ENCODE peak calls at places on chromosomes 11 and 22, in nine cellular contexts. O is psoas muscle, U is left lung, J is neural crest cell, P is hepatocyte, V is astrocyte of the spinal cord, H is dorsolateral prefrontal cortex, Y is omental fat pad, Q is fibroblast of the aortic adventitia. L is an unnamed sample.

GRCh38 chr11:79431535-79431934 is 9.3 kb downstream of the TENM4 start:
- DNase-seq in H (no peak), P (no peak), J (no peak), U (no peak), Y (no peak), Q (peak; percentile 66), O (no peak), V (peak; percentile 59), L (no peak)

GRCh38 chr11:35735903-35736302 is 73.3 kb downstream of the TRIM44 start:
- DNase-seq in O (no peak), U (no peak), Y (no peak), H (no peak), J (no peak), V (no peak), P (no peak), Q (no peak), L (no peak)

GRCh38 chr22:39699631-39700348 is 129.2 kb downstream of the CACNA1I start:
- DNase-seq in O (no peak), V (no peak), U (no peak), P (no peak), J (peak; percentile 38), Q (no peak), H (no peak), Y (no peak), L (no peak)

GRCh38 chr11:32161293-32161692 is 70.4 kb downstream of the RCN1 start:
- DNase-seq in Y (no peak), H (no peak), U (no peak), P (no peak), V (no peak), J (no peak), O (no peak), Q (no peak), L (no peak)

GRCh38 chr11:112655386-112655785 is 305.8 kb upstream of the NCAM1 start:
- DNase-seq in P (peak; percentile 44), O (peak; percentile 91), Q (peak; percentile 97), V (peak; percentile 62), H (peak; percentile 78), Y (no peak), U (peak; percentile 52), J (no peak), L (no peak)

GRCh38 chr11:95715777-95716241 is 73.8 kb downstream of the FAM76B start:
- DNase-seq in Q (peak; percentile 38), O (no peak), H (no peak), P (no peak), V (peak; percentile 66), J (no peak), Y (no peak), U (no peak), L (no peak)

GRCh38 chr11:1382429-1382828 is 7.3 kb upstream of the BRSK2 start:
- DNase-seq in Q (no peak), P (no peak), Y (no peak), H (no peak), O (no peak), J (no peak), U (no peak), V (no peak), L (no peak)

GRCh38 chr22:19869497-19870152 is 15.0 kb upstream of the GNB1L start:
- DNase-seq in Q (no peak), Y (no peak), O (peak; percentile 30), V (no peak), P (no peak), U (no peak), J (no peak), H (peak; percentile 30), L (peak; percentile 7)

GRCh38 chr11:47507016-47507631 is 45.8 kb downstream of the CELF1 start:
- DNase-seq in Y (no peak), Q (peak; percentile 44), P (no peak), J (no peak), O (no peak), U (no peak), V (no peak), H (no peak), L (no peak)

GRCh38 chr11:102829671-102830070 is 13.7 kb downstream of the MMP3 start:
- DNase-seq in J (no peak), Q (no peak), H (no peak), U (no peak), O (no peak), V (no peak), Y (no peak), P (no peak), L (no peak)

GRCh38 chr11:68399916-68400315 is 60.6 kb upstream of the PPP6R3 start:
- DNase-seq in J (no peak), U (no peak), Y (no peak), H (no peak), P (no peak), O (peak; percentile 56), Q (no peak), V (no peak), L (no peak)

GRCh38 chr22:44067901-44068300 is 43.8 kb downstream of the PARVB start:
- DNase-seq in H (no peak), V (no peak), Q (no peak), O (no peak), U (no peak), P (no peak), J (no peak), Y (no peak), L (no peak)

GRCh38 chr22:44063462-44064371 is 39.6 kb downstream of the PARVB start:
- DNase-seq in Y (no peak), Q (no peak), V (no peak), U (no peak), H (no peak), O (peak; percentile 73), J (no peak), P (no peak), L (no peak)

GRCh38 chr22:44068422-44069191 is 44.5 kb downstream of the PARVB start:
- DNase-seq in H (no peak), O (no peak), V (no peak), Q (no peak), J (no peak), P (no peak), U (peak; percentile 58), Y (no peak), L (no peak)

GRCh38 chr22:44070029-44070428 is 45.9 kb downstream of the PARVB start:
- DNase-seq in Q (no peak), U (no peak), H (no peak), V (no peak), O (no peak), J (no peak), P (no peak), Y (no peak), L (no peak)

GRCh38 chr22:44067033-44067432 is 42.9 kb downstream of the PARVB start:
- DNase-seq in Y (no peak), H (no peak), O (no peak), Q (no peak), V (no peak), P (no peak), U (no peak), J (no peak), L (no peak)
- TF ChIP-seq CTCF in Y (no peak), H (no peak), O (no peak), Q (no peak), V (no peak), P (no peak), U (no peak), J (no peak), L (no peak)

DNA sequence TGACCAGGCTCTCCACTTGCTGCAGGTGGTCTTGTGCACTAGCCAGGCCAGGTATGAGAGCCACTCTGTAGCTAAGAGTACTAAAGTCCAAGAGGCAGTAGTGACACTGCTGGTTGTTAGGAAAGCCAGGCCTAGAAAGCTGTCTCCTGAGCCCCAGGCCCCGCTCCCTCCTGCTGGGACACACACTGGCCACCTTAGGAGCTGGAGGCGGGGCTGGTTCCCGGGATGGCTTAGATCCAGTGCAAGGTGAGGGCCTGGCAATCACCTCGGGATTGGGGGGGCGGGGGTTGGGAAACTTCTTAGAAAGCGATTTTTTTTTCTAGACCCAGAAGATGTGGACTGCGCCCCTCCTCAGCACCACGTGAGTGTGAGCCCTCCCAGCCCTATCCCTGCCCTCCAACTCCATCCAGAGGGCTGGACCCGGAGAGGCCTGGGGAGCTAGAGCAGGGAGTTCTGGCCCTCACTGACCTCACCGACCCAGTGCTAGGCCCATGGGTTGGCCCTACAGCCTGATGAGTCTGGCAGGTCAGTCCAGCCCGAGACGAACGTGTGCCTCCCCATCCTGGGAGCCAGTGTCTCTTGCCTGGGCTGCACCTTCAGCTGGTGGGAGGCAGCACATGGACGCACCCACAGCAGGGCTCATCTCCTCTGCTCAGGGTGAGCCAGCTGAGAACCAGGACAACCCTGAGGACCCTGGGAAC is 18.1 kb downstream of the SLC37A2 start:
- DNase-seq in Q (no peak), V (no peak), U (no peak), Y (no peak), O (no peak), J (no peak), P (no peak), H (no peak), L (no peak)
- TF ChIP-seq CTCF in Q (no peak), V (no peak), U (no peak), Y (no peak), O (no peak), J (no peak), P (no peak), H (no peak), L (no peak)

DNA sequence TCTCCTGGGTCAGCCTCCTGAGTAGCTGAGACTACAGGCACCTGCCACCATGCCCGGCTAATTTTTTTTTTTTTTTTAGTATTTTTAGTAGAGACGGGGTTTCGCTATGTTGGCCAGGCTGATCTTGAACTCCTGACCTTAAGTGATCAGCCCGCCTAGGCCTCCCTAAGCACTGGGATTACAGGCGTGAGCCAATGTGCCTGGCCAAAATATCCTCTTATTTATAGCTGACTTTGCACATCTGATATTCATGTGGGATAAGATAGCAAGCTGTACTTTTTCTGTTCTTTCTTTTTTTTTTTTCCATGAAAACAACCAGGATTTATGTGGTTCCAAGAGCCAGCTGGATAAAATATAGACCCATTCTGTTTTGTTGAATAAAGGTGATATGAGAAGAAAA is 12.1 kb upstream of the XBP1 start:
- DNase-seq in P (no peak), O (no peak), V (no peak), J (no peak), H (no peak), U (no peak), Y (no peak), Q (no peak), L (no peak)
- TF ChIP-seq CTCF in P (no peak), O (no peak), V (no peak), J (no peak), H (no peak), U (no peak), Y (no peak), Q (no peak), L (no peak)

GRCh38 chr11:120147950-120148270 is 10.0 kb upstream of the TRIM29 start:
- DNase-seq in Q (no peak), U (no peak), Y (no peak), V (no peak), O (no peak), P (no peak), J (no peak), H (no peak), L (no peak)

GRCh38 chr11:120149246-120149645 is 11.3 kb upstream of the TRIM29 start:
- DNase-seq in J (no peak), P (no peak), Y (no peak), U (no peak), V (no peak), Q (no peak), O (no peak), H (no peak), L (no peak)

GRCh38 chr11:120142072-120142423 is 4.1 kb upstream of the TRIM29 start:
- DNase-seq in V (no peak), H (no peak), Y (no peak), P (no peak), O (no peak), J (no peak), Q (no peak), U (no peak), L (no peak)

GRCh38 chr11:120147094-120147949 is 9.4 kb upstream of the TRIM29 start:
- DNase-seq in Q (no peak), P (peak; percentile 5), U (no peak), V (no peak), H (no peak), Y (no peak), J (no peak), O (no peak), L (no peak)

GRCh38 chr11:120146413-120147093 is 8.6 kb upstream of the TRIM29 start:
- DNase-seq in Y (no peak), P (no peak), Q (no peak), V (no peak), H (no peak), O (no peak), U (no peak), J (no peak), L (peak; percentile 35)
- TF ChIP-seq CTCF in Y (no peak), P (no peak), Q (no peak), V (no peak), H (no peak), O (no peak), U (no peak), J (no peak), L (no peak)

L was measured in mesothelial cell of epicardium.